ENCODE peak calls at places on chromosomes 7 and 10, in nine cellular contexts. One of them, this sample, is unnamed.

GRCh38 chr10:30897045-30897444 is 134.6 kb downstream of the ZNF438 start:
- DNase-seq in pancreas: no peak
- DNase-seq in cardiac muscle cell: no peak
- DNase-seq in IMR-90: no peak
- DNase-seq in left ventricle myocardium inferior: no peak
- DNase-seq in GM23248: no peak
- DNase-seq in iPS DF 6.9: no peak
- DNase-seq in body of pancreas: no peak
- DNase-seq in ovary: no peak
- DNase-seq in this sample: no peak

GRCh38 chr10:29237786-29238185 is 51.1 kb upstream of the LYZL1 start:
- DNase-seq in pancreas: no peak
- DNase-seq in cardiac muscle cell: peak; percentile 67
- DNase-seq in IMR-90: no peak
- DNase-seq in left ventricle myocardium inferior: no peak
- DNase-seq in GM23248: no peak
- DNase-seq in iPS DF 6.9: no peak
- DNase-seq in body of pancreas: no peak
- DNase-seq in ovary: no peak
- DNase-seq in this sample: no peak

GRCh38 chr7:84533209-84533608 is 338.6 kb upstream of the SEMA3A start:
- DNase-seq in pancreas: no peak
- DNase-seq in cardiac muscle cell: no peak
- DNase-seq in IMR-90: no peak
- DNase-seq in left ventricle myocardium inferior: no peak
- DNase-seq in GM23248: no peak
- DNase-seq in iPS DF 6.9: no peak
- DNase-seq in body of pancreas: no peak
- DNase-seq in ovary: no peak
- DNase-seq in this sample: no peak

GRCh38 chr10:94963901-94964300 is 25.4 kb downstream of the CYP2C9 start:
- DNase-seq in pancreas: no peak
- DNase-seq in cardiac muscle cell: peak; percentile 64
- DNase-seq in IMR-90: peak; percentile 13
- DNase-seq in left ventricle myocardium inferior: no peak
- DNase-seq in GM23248: peak; percentile 57
- DNase-seq in iPS DF 6.9: peak; percentile 47
- DNase-seq in body of pancreas: peak; percentile 13
- DNase-seq in ovary: no peak
- DNase-seq in this sample: peak; percentile 12

GRCh38 chr7:82146491-82146890 is 297.1 kb downstream of the CACNA2D1 start:
- DNase-seq in pancreas: no peak
- DNase-seq in cardiac muscle cell: no peak
- DNase-seq in IMR-90: no peak
- DNase-seq in left ventricle myocardium inferior: no peak
- DNase-seq in GM23248: no peak
- DNase-seq in iPS DF 6.9: no peak
- DNase-seq in body of pancreas: no peak
- DNase-seq in ovary: no peak
- DNase-seq in this sample: no peak

GRCh38 chr10:93208717-93209464 is 135.2 kb downstream of the CYP26A1 start:
- DNase-seq in pancreas: no peak
- DNase-seq in cardiac muscle cell: no peak
- DNase-seq in IMR-90: peak; percentile 6
- DNase-seq in left ventricle myocardium inferior: no peak
- DNase-seq in GM23248: peak; percentile 78
- DNase-seq in iPS DF 6.9: no peak
- DNase-seq in body of pancreas: no peak
- DNase-seq in ovary: no peak
- DNase-seq in this sample: no peak

GRCh38 chr7:30933124-30933893 is 21.7 kb downstream of the AQP1 start:
- DNase-seq in pancreas: peak; percentile 64
- DNase-seq in cardiac muscle cell: no peak
- DNase-seq in IMR-90: no peak
- DNase-seq in left ventricle myocardium inferior: no peak
- DNase-seq in GM23248: no peak
- DNase-seq in iPS DF 6.9: no peak
- DNase-seq in body of pancreas: peak; percentile 11
- DNase-seq in ovary: no peak
- DNase-seq in this sample: no peak

GRCh38 chr7:92794846-92795245 is 41.5 kb downstream of the CDK6 start:
- DNase-seq in pancreas: no peak
- DNase-seq in cardiac muscle cell: no peak
- DNase-seq in IMR-90: no peak
- DNase-seq in left ventricle myocardium inferior: no peak
- DNase-seq in GM23248: no peak
- DNase-seq in iPS DF 6.9: no peak
- DNase-seq in body of pancreas: no peak
- DNase-seq in ovary: no peak
- DNase-seq in this sample: no peak

GRCh38 chr7:75719626-75720025 is 19.1 kb downstream of the HIP1 start:
- DNase-seq in pancreas: no peak
- DNase-seq in cardiac muscle cell: no peak
- DNase-seq in IMR-90: no peak
- DNase-seq in left ventricle myocardium inferior: no peak
- DNase-seq in GM23248: no peak
- DNase-seq in iPS DF 6.9: no peak
- DNase-seq in body of pancreas: no peak
- DNase-seq in ovary: no peak
- DNase-seq in this sample: no peak

GRCh38 chr7:133293390-133294110 is 40.7 kb downstream of the EXOC4 start:
- DNase-seq in pancreas: no peak
- DNase-seq in cardiac muscle cell: no peak
- DNase-seq in IMR-90: no peak
- DNase-seq in left ventricle myocardium inferior: no peak
- DNase-seq in GM23248: no peak
- DNase-seq in iPS DF 6.9: no peak
- DNase-seq in body of pancreas: no peak
- DNase-seq in ovary: no peak
- DNase-seq in this sample: no peak

GRCh38 chr10:3935141-3935540 is 150.1 kb upstream of the KLF6 start:
- DNase-seq in pancreas: no peak
- DNase-seq in cardiac muscle cell: no peak
- DNase-seq in IMR-90: peak; percentile 79
- DNase-seq in left ventricle myocardium inferior: no peak
- DNase-seq in GM23248: peak; percentile 96
- DNase-seq in iPS DF 6.9: no peak
- DNase-seq in body of pancreas: no peak
- DNase-seq in ovary: peak; percentile 67
- DNase-seq in this sample: peak; percentile 95

GRCh38 chr7:152894295-152895170 is 135.0 kb downstream of the ACTR3B start:
- DNase-seq in pancreas: no peak
- DNase-seq in cardiac muscle cell: peak; percentile 71
- DNase-seq in IMR-90: no peak
- DNase-seq in left ventricle myocardium inferior: no peak
- DNase-seq in GM23248: peak; percentile 47
- DNase-seq in iPS DF 6.9: peak; percentile 27
- DNase-seq in body of pancreas: peak; percentile 29
- DNase-seq in ovary: no peak
- DNase-seq in this sample: no peak

GRCh38 chr10:24718031-24718855 is 5.4 kb downstream of the ARHGAP21 start:
- DNase-seq in pancreas: no peak
- DNase-seq in cardiac muscle cell: no peak
- DNase-seq in IMR-90: peak; percentile 90
- DNase-seq in left ventricle myocardium inferior: no peak
- DNase-seq in GM23248: peak; percentile 91
- DNase-seq in iPS DF 6.9: no peak
- DNase-seq in body of pancreas: no peak
- DNase-seq in ovary: no peak
- DNase-seq in this sample: peak; percentile 89

GRCh38 chr7:117582219-117582704 is 102.4 kb downstream of the CFTR start:
- DNase-seq in pancreas: no peak
- DNase-seq in cardiac muscle cell: peak; percentile 62
- DNase-seq in IMR-90: peak; percentile 98
- DNase-seq in left ventricle myocardium inferior: peak; percentile 74
- DNase-seq in GM23248: peak; percentile 47
- DNase-seq in iPS DF 6.9: peak; percentile 1
- DNase-seq in body of pancreas: no peak
- DNase-seq in ovary: no peak
- DNase-seq in this sample: peak; percentile 99

GRCh38 chr10:101716891-101717659 is 22.1 kb upstream of the FBXW4 start:
- DNase-seq in pancreas: no peak
- DNase-seq in cardiac muscle cell: no peak
- DNase-seq in IMR-90: no peak
- DNase-seq in left ventricle myocardium inferior: no peak
- DNase-seq in GM23248: no peak
- DNase-seq in iPS DF 6.9: no peak
- DNase-seq in body of pancreas: no peak
- DNase-seq in ovary: no peak
- DNase-seq in this sample: no peak

GRCh38 chr10:118832242-118832651 is 77.5 kb upstream of the CACUL1 start:
- DNase-seq in pancreas: no peak
- DNase-seq in cardiac muscle cell: no peak
- DNase-seq in IMR-90: peak; percentile 13
- DNase-seq in left ventricle myocardium inferior: peak; percentile 67
- DNase-seq in GM23248: peak; percentile 46
- DNase-seq in iPS DF 6.9: no peak
- DNase-seq in body of pancreas: no peak
- DNase-seq in ovary: no peak
- DNase-seq in this sample: peak; percentile 24

GRCh38 chr7:139853576-139854511 is 24.8 kb downstream of the TBXAS1 start:
- DNase-seq in pancreas: no peak
- DNase-seq in cardiac muscle cell: no peak
- DNase-seq in IMR-90: peak; percentile 83
- DNase-seq in left ventricle myocardium inferior: no peak
- DNase-seq in GM23248: peak; percentile 92
- DNase-seq in iPS DF 6.9: no peak
- DNase-seq in body of pancreas: no peak
- DNase-seq in ovary: no peak
- DNase-seq in this sample: peak; percentile 90

GRCh38 chr10:45423976-45424499 is 50.0 kb downstream of the ALOX5 start:
- DNase-seq in pancreas: no peak
- DNase-seq in cardiac muscle cell: no peak
- DNase-seq in IMR-90: no peak
- DNase-seq in left ventricle myocardium inferior: no peak
- DNase-seq in GM23248: no peak
- DNase-seq in iPS DF 6.9: no peak
- DNase-seq in body of pancreas: no peak
- DNase-seq in ovary: no peak
- DNase-seq in this sample: no peak
- H3K4me1 ChIP-seq in pancreas: peaks cover 17% of the 10 kb centered on the region
- H3K4me1 ChIP-seq in cardiac muscle cell: no peaks in the 10 kb centered on the region
- H3K4me1 ChIP-seq in IMR-90: peaks cover 2% of the 10 kb centered on the region
- H3K4me1 ChIP-seq in left ventricle myocardium inferior: peaks cover 40% of the 10 kb centered on the region
- H3K4me1 ChIP-seq in GM23248: no peaks in the 10 kb centered on the region
- H3K4me1 ChIP-seq in iPS DF 6.9: no peaks in the 10 kb centered on the region
- H3K4me1 ChIP-seq in body of pancreas: peaks cover 56% of the 10 kb centered on the region
- H3K4me1 ChIP-seq in ovary: peaks cover 6% of the 10 kb centered on the region
- H3K4me1 ChIP-seq in this sample: no peaks in the 10 kb centered on the region

DNA sequence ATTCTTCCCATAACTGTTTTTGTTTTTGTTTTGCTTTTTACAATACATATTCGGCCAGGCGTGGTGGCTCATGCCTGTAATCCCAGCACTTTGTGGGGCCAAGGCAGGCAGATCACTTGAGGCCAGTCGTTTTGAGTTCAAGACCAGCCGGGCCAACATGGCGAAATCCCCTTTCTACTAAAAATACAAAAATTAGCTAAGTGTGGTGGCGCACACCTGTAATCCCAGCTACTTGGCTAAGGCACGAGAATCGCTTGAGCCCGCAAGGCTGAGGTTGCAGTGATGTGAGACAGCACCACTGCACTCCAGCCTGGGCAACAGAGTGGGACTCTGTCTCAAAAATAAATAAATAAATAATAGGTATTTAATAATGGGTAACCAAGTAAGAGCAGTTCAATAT is 2.3 kb downstream of the TM9SF3 start:
- DNase-seq in pancreas: no peak
- DNase-seq in cardiac muscle cell: no peak
- DNase-seq in IMR-90: no peak
- DNase-seq in left ventricle myocardium inferior: no peak
- DNase-seq in GM23248: no peak
- DNase-seq in iPS DF 6.9: no peak
- DNase-seq in body of pancreas: no peak
- DNase-seq in ovary: no peak
- DNase-seq in this sample: no peak
- H3K4me1 ChIP-seq in pancreas: peaks cover 31% of the 10 kb centered on the region
- H3K4me1 ChIP-seq in cardiac muscle cell: peaks cover 27% of the 10 kb centered on the region
- H3K4me1 ChIP-seq in IMR-90: peaks cover 15% of the 10 kb centered on the region
- H3K4me1 ChIP-seq in left ventricle myocardium inferior: peaks cover 88% of the 10 kb centered on the region
- H3K4me1 ChIP-seq in GM23248: peaks cover 49% of the 10 kb centered on the region
- H3K4me1 ChIP-seq in iPS DF 6.9: no peaks in the 10 kb centered on the region
- H3K4me1 ChIP-seq in body of pancreas: peaks cover 69% of the 10 kb centered on the region
- H3K4me1 ChIP-seq in ovary: peaks cover 7% of the 10 kb centered on the region
- H3K4me1 ChIP-seq in this sample: peaks cover 8% of the 10 kb centered on the region

GRCh38 chr10:88066319-88066718 is 202.9 kb downstream of the PTEN start:
- DNase-seq in pancreas: no peak
- DNase-seq in cardiac muscle cell: no peak
- DNase-seq in IMR-90: no peak
- DNase-seq in left ventricle myocardium inferior: no peak
- DNase-seq in GM23248: no peak
- DNase-seq in iPS DF 6.9: no peak
- DNase-seq in body of pancreas: no peak
- DNase-seq in ovary: no peak
- DNase-seq in this sample: no peak
- H3K4me1 ChIP-seq in pancreas: peaks cover 9% of the 10 kb centered on the region
- H3K4me1 ChIP-seq in cardiac muscle cell: peaks cover 12% of the 10 kb centered on the region
- H3K4me1 ChIP-seq in IMR-90: peaks cover 26% of the 10 kb centered on the region
- H3K4me1 ChIP-seq in left ventricle myocardium inferior: peaks cover 53% of the 10 kb centered on the region
- H3K4me1 ChIP-seq in GM23248: peaks cover 17% of the 10 kb centered on the region
- H3K4me1 ChIP-seq in iPS DF 6.9: no peaks in the 10 kb centered on the region
- H3K4me1 ChIP-seq in body of pancreas: peaks cover 17% of the 10 kb centered on the region
- H3K4me1 ChIP-seq in ovary: peaks cover 9% of the 10 kb centered on the region
- H3K4me1 ChIP-seq in this sample: peaks cover 21% of the 10 kb centered on the region

DNA sequence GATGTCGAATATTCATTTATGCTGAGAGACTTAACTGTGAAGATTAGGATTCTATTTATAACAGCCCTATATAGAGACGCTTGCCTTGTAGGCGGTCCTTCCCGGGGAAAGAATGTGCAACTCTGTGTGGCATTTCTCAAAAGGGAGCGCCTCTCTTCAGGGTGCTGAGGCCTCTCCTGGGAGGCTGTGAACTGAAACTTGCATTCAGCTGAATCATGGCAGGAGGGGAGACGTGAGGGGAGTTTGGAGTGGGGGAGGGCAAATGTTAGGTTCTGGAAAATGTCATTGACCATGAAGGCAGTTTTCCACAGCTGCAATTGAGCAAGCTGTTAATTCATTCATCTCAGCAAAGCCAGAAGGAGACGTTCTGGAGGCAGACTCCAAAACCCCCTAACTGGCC is 233.2 kb upstream of the FZD8 start:
- DNase-seq in pancreas: no peak
- DNase-seq in cardiac muscle cell: peak; percentile 86
- DNase-seq in IMR-90: peak; percentile 59
- DNase-seq in left ventricle myocardium inferior: no peak
- DNase-seq in GM23248: peak; percentile 23
- DNase-seq in iPS DF 6.9: no peak
- DNase-seq in body of pancreas: no peak
- DNase-seq in ovary: no peak
- DNase-seq in this sample: peak; percentile 57
- H3K4me1 ChIP-seq in pancreas: no peaks in the 10 kb centered on the region
- H3K4me1 ChIP-seq in cardiac muscle cell: peaks cover 17% of the 10 kb centered on the region
- H3K4me1 ChIP-seq in IMR-90: peaks cover 11% of the 10 kb centered on the region
- H3K4me1 ChIP-seq in left ventricle myocardium inferior: peaks cover 17% of the 10 kb centered on the region
- H3K4me1 ChIP-seq in GM23248: peaks cover 13% of the 10 kb centered on the region
- H3K4me1 ChIP-seq in iPS DF 6.9: peaks cover 2% of the 10 kb centered on the region
- H3K4me1 ChIP-seq in body of pancreas: no peaks in the 10 kb centered on the region
- H3K4me1 ChIP-seq in ovary: no peaks in the 10 kb centered on the region
- H3K4me1 ChIP-seq in this sample: peaks cover 2% of the 10 kb centered on the region

This sample was measured in fibroblast of lung.